ENCODE peak calls at places on chromosomes 2 and 18, in four cellular contexts. V is esophagus squamous epithelium, W is fibroblast of the aortic adventitia, R is heart left ventricle. X is an unnamed sample.

GRCh38 chr18:74351354-74351753 is 35.7 kb downstream of the C18orf63 start:
- DNase-seq in V (no peak), W (peak; percentile 64), R (no peak), X (no peak)

GRCh38 chr2:177314194-177314593 is 49.7 kb upstream of the NFE2L2 start:
- DNase-seq in V (no peak), W (peak; percentile 98), R (no peak), X (no peak)

GRCh38 chr2:219282375-219282774 is 3.2 kb downstream of the DNAJB2 start:
- DNase-seq in V (no peak), W (no peak), R (no peak), X (no peak)

GRCh38 chr2:112577756-112578155 is 6.7 kb upstream of the CHCHD5 start:
- DNase-seq in V (no peak), W (peak; percentile 50), R (no peak), X (no peak)

GRCh38 chr2:11517906-11518305 is 15.9 kb upstream of the GREB1 start:
- DNase-seq in V (no peak), W (no peak), R (no peak), X (no peak)

GRCh38 chr2:152647417-152648010 is 69.7 kb downstream of the PRPF40A start:
- DNase-seq in V (no peak), W (peak; percentile 49), R (peak; percentile 68), X (no peak)

GRCh38 chr2:201704536-201704935 is 6.1 kb upstream of the MPP4 start:
- DNase-seq in V (no peak), W (no peak), R (no peak), X (no peak)

GRCh38 chr18:9708057-9708881 is at the start of gene RAB31:
- DNase-seq in V (peak; percentile 12), W (peak; percentile 79), R (peak; percentile 90), X (peak; percentile 47)

GRCh38 chr2:214310319-214310718 is 100.5 kb upstream of the VWC2L start:
- DNase-seq in V (no peak), W (no peak), R (no peak), X (no peak)

GRCh38 chr18:389658-390357 is 110.7 kb downstream of the COLEC12 start:
- DNase-seq in V (no peak), W (peak; percentile 47), R (no peak), X (no peak)

GRCh38 chr18:3492166-3492565 is 42.2 kb downstream of the TGIF1 start:
- DNase-seq in V (no peak), W (no peak), R (no peak), X (no peak)

GRCh38 chr2:152200562-152201465 is 25.3 kb upstream of the STAM2 start:
- DNase-seq in V (peak; percentile 15), W (peak; percentile 97), R (peak; percentile 86), X (no peak)

GRCh38 chr2:46555011-46555410 is 75.6 kb downstream of the TMEM247 start:
- DNase-seq in V (no peak), W (no peak), R (no peak), X (no peak)

GRCh38 chr18:31303771-31304170 is 14.2 kb upstream of the DSG1 start:
- DNase-seq in V (no peak), W (no peak), R (no peak), X (no peak)

GRCh38 chr2:239466046-239466754 is 65.4 kb upstream of the HDAC4 start:
- DNase-seq in V (no peak), W (no peak), R (no peak), X (no peak)

GRCh38 chr18:56286775-56287174 is 351.6 kb downstream of the TXNL1 start:
- DNase-seq in V (no peak), W (peak; percentile 73), R (no peak), X (no peak)

GRCh38 chr18:77249583-77250500 is at the start of gene GALR1:
- DNase-seq in V (no peak), W (peak; percentile 4), R (no peak), X (no peak)

GRCh38 chr2:8954990-8955389 is 48.5 kb downstream of the MBOAT2 start:
- DNase-seq in V (no peak), W (no peak), R (no peak), X (no peak)

GRCh38 chr2:69774984-69775982 is 33.3 kb downstream of the ANXA4 start:
- DNase-seq in V (no peak), W (peak; percentile 43), R (no peak), X (peak; percentile 27)

GRCh38 chr2:150222317-150222716 is 265.1 kb downstream of the RND3 start:
- DNase-seq in V (no peak), W (no peak), R (no peak), X (no peak)

GRCh38 chr2:113182471-113183260 is 8.9 kb downstream of the PSD4 start:
- DNase-seq in V (no peak), W (no peak), R (peak; percentile 8), X (no peak)

GRCh38 chr18:73933666-73934065 is 214.0 kb downstream of the FBXO15 start:
- DNase-seq in V (no peak), W (no peak), R (no peak), X (no peak)

GRCh38 chr2:1162768-1163584 is 212.3 kb downstream of the SNTG2 start:
- DNase-seq in V (no peak), W (no peak), R (no peak), X (no peak)

GRCh38 chr2:69437751-69438154 is 518 bp upstream of the NFU1 start:
- DNase-seq in V (no peak), W (no peak), R (no peak), X (no peak)

GRCh38 chr2:168426861-168427260 is 29.2 kb upstream of the CERS6 start:
- DNase-seq in V (no peak), W (no peak), R (no peak), X (no peak)

GRCh38 chr18:57435851-57436192 is 648 bp downstream of the ONECUT2 start:
- DNase-seq in V (no peak), W (no peak), R (no peak), X (no peak)

GRCh38 chr18:57434177-57434535 is 1.0 kb upstream of the ONECUT2 start:
- DNase-seq in V (no peak), W (no peak), R (no peak), X (no peak)

GRCh38 chr18:57436193-57436964 is 1.2 kb downstream of the ONECUT2 start:
- DNase-seq in V (no peak), W (no peak), R (peak; percentile 46), X (no peak)

GRCh38 chr18:57433492-57434176 is 1.5 kb upstream of the ONECUT2 start:
- DNase-seq in V (no peak), W (no peak), R (no peak), X (no peak)

DNA sequence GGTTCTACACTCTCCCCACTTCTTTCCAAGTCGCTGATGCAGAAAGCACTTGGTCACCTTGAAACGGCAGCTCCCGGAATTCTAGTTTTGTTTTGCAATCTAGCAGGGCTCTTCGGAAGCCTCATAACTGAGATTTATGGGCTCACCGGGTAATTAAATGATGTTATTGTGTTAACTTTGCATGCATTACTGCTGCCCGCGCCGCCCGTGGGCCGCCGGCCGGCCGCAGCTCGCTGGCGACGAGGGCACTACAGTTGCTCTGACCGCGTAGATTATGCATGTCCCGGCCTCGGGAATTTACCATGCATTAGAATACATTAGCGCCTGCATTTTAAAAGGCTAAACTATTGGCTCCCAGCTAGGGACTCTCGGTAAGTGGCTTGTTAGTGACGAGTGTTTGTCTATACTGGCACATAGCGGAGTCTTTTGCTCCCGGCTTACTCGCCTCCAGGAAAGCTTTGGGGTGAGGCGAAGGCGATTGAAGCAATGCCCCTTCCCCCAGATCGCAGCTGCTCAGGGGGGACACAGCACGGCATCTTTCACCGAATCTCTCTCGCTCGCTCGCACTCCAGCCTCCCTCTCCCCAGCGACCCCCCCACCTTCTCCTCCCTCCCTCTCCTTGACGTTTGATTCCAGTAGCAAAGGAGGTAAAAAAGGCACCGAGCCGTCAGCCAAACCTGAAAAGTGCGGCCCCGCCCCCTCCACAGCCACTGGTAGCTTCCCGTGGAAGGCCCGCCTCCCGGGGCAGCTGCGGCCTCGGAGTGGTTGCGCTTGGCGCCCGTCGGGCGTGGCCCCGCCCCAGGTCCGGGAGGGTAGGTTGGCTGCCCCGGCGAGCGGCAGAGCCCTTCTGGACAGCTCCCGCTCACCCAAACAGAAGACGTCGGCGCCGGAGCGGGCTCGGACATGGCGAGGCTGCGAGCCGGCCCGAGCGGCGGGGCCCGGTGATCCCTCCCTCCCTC is at the start of gene ONECUT2:
- DNase-seq in V (peak; percentile 11), W (peak; percentile 74), R (peak; percentile 93), X (no peak)
- TF ChIP-seq CTCF in V (no peak), W (no peak), R (no peak), X (no peak)

DNA sequence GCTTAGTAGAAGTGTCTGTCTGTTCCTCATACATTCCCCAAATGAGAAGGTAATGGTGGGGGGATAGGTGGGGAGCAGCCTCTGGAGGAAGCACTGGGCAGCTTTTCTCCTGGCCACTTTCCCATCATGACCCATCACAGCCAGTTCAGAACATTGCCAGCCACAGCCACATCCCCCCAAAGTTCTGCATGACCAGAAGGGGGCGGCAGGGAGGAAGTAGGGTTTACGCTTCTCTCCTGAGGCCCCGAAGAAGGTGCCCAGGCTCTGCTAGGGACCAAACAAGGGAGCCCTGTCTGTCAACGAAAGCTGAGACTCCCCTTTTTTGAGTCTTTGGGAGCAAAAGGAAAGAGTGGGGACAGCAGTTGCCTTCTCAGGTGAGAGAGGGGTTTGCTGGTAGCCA is 7.7 kb downstream of the IGFBP5 start:
- DNase-seq in V (no peak), W (no peak), R (no peak), X (no peak)
- TF ChIP-seq CTCF in V (no peak), W (peak; percentile 21), R (no peak), X (no peak)

GRCh38 chr2:101151859-101152194 is 645 bp upstream of the TBC1D8 start:
- DNase-seq in V (no peak), W (no peak), R (no peak), X (no peak)

GRCh38 chr2:101152195-101153076 is 1.3 kb upstream of the TBC1D8 start:
- DNase-seq in V (no peak), W (peak; percentile 66), R (no peak), X (peak; percentile 17)

GRCh38 chr2:101153811-101154210 is 2.6 kb upstream of the TBC1D8 start:
- DNase-seq in V (no peak), W (no peak), R (no peak), X (no peak)

GRCh38 chr2:101151141-101151858 is at the start of gene TBC1D8:
- DNase-seq in V (peak; percentile 6), W (peak; percentile 75), R (peak; percentile 96), X (peak; percentile 38)

DNA sequence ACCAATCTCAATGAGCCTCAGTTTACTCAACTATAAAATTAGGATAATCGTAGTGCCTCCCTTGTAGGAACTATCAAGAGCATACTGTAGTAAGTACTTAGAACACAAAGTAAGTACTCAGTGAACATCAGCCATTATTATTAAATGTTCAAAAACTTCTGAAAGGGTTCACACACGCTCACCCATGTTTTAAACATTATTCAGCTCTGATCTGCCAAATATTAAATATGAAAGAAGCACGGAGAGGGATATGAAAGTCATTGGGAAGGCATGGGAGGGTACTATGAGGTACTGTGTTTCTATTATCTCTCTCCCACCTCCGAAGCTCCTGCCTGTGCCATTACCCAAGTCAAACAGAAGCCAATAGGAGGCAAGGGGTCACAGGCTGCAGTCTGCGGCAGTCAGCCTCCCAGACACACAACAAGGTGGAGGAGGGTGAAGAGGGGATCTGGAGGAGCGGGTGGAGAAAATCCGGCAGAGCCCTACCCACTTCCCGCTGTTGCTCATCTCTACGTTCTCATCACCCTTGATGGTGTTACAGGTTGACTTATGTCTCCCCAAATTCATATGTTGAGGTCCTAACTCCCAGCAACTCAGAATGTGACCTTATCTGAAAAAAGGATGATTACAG is 2.0 kb upstream of the TBC1D8 start:
- DNase-seq in V (no peak), W (no peak), R (no peak), X (no peak)
- TF ChIP-seq CTCF in V (no peak), W (no peak), R (no peak), X (no peak)

DNA sequence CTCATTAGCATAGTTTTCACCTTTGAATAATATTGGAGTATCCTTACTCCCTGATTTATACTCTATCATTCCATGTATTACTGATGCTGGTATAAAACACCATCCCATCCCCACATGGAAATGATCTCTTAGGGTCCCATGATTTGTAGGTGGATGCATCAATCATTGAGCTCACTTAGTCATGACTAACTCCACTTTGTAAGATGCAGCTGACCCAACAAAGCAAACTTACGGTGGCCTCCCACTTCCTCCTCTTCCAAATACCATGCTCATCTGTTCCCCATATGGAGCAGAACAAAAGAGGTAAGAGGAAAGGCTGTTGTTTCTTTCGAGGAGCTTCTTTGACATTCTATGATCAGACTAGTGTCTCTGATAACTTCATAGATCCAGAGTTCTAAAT is 640.2 kb upstream of the SLC39A10 start:
- DNase-seq in V (no peak), W (no peak), R (no peak), X (no peak)
- TF ChIP-seq CTCF in V (no peak), W (no peak), R (no peak), X (no peak)